ENCODE peak calls at places on chromosome 12, in six cellular contexts. B, A, J, S, T and P are unnamed samples.

GRCh38 chr12:132561784-132562156 is 48.6 kb downstream of the LRCOL1 start:
- DNase-seq in B (peak; percentile 72), A (no peak), J (no peak), S (peak; percentile 84), T (peak; percentile 46), P (peak; percentile 29)

GRCh38 chr12:117606024-117606423 is 244.6 kb upstream of the NOS1 start:
- DNase-seq in B (no peak), A (no peak), J (no peak), S (no peak), T (no peak), P (no peak)

GRCh38 chr12:111405856-111406473 is at the start of gene SH2B3:
- DNase-seq in B (no peak), A (no peak), J (no peak), S (no peak), T (peak; percentile 68), P (no peak)

GRCh38 chr12:130320553-130320952 is 17.1 kb upstream of the PIWIL1 start:
- DNase-seq in B (no peak), A (no peak), J (no peak), S (no peak), T (no peak), P (no peak)

GRCh38 chr12:118344829-118345228 is 27.9 kb downstream of the TAOK3 start:
- DNase-seq in B (no peak), A (no peak), J (no peak), S (no peak), T (no peak), P (no peak)

GRCh38 chr12:108468149-108468968 is 46.7 kb upstream of the FICD start:
- DNase-seq in B (no peak), A (peak; percentile 21), J (no peak), S (no peak), T (peak; percentile 54), P (no peak)

GRCh38 chr12:16530268-16530865 is 75.6 kb downstream of the LMO3 start:
- DNase-seq in B (no peak), A (no peak), J (no peak), S (no peak), T (no peak), P (no peak)

GRCh38 chr12:52990206-52990605 is 16.1 kb upstream of the EIF4B start:
- DNase-seq in B (no peak), A (no peak), J (no peak), S (no peak), T (no peak), P (no peak)

GRCh38 chr12:25591132-25591531 is 38.0 kb upstream of the LMNTD1 start:
- DNase-seq in B (no peak), A (no peak), J (no peak), S (peak; percentile 43), T (no peak), P (no peak)

GRCh38 chr12:58889557-58889956 is 30.7 kb downstream of the LRIG3 start:
- DNase-seq in B (no peak), A (no peak), J (no peak), S (no peak), T (no peak), P (no peak)

GRCh38 chr12:2082321-2082720 is 29.5 kb downstream of the CACNA1C start:
- DNase-seq in B (no peak), A (no peak), J (no peak), S (no peak), T (no peak), P (no peak)

GRCh38 chr12:103728323-103728722 is 112.7 kb downstream of the NT5DC3 start:
- DNase-seq in B (no peak), A (no peak), J (no peak), S (no peak), T (no peak), P (no peak)

GRCh38 chr12:1925125-1925963 is 6.9 kb upstream of the CACNA2D4 start:
- DNase-seq in B (peak; percentile 15), A (no peak), J (no peak), S (peak; percentile 34), T (no peak), P (no peak)

GRCh38 chr12:3160081-3160480 is 82.9 kb downstream of the TSPAN9 start:
- DNase-seq in B (no peak), A (no peak), J (no peak), S (no peak), T (no peak), P (no peak)

GRCh38 chr12:54988402-54989054 is 4.0 kb upstream of the TESPA1 start:
- DNase-seq in B (no peak), A (no peak), J (no peak), S (no peak), T (peak; percentile 79), P (no peak)

GRCh38 chr12:18684430-18684829 is 53.4 kb downstream of the PLCZ1 start:
- DNase-seq in B (no peak), A (no peak), J (no peak), S (no peak), T (no peak), P (no peak)

GRCh38 chr12:64946132-64946829 is 121.8 kb downstream of the TBC1D30 start:
- DNase-seq in B (peak; percentile 69), A (no peak), J (no peak), S (no peak), T (no peak), P (no peak)

GRCh38 chr12:122880668-122881067 is 15.3 kb downstream of the VPS37B start:
- DNase-seq in B (peak; percentile 71), A (peak; percentile 47), J (no peak), S (no peak), T (no peak), P (no peak)

GRCh38 chr12:11630046-11630706 is 19.3 kb upstream of the ETV6 start:
- DNase-seq in B (peak; percentile 34), A (no peak), J (no peak), S (peak; percentile 34), T (no peak), P (no peak)

GRCh38 chr12:93205361-93205760 is 172.4 kb upstream of the NUDT4 start:
- DNase-seq in B (peak; percentile 49), A (no peak), J (no peak), S (no peak), T (no peak), P (no peak)

GRCh38 chr12:126027816-126028215 is 962.6 kb downstream of the AACS start:
- DNase-seq in B (no peak), A (no peak), J (no peak), S (no peak), T (no peak), P (no peak)

GRCh38 chr12:108373111-108373510 is 34.0 kb upstream of the CMKLR1 start:
- DNase-seq in B (no peak), A (no peak), J (no peak), S (peak; percentile 71), T (peak; percentile 38), P (no peak)

GRCh38 chr12:45987339-45987726 is 3.0 kb downstream of the SCAF11 start:
- DNase-seq in B (no peak), A (no peak), J (no peak), S (no peak), T (no peak), P (no peak)

GRCh38 chr12:45989857-45990467 is 412 bp downstream of the SCAF11 start:
- DNase-seq in B (peak; percentile 60), A (peak; percentile 45), J (no peak), S (peak; percentile 62), T (peak; percentile 36), P (no peak)

GRCh38 chr12:45989277-45989856 is 1.0 kb downstream of the SCAF11 start:
- DNase-seq in B (no peak), A (no peak), J (no peak), S (no peak), T (no peak), P (peak; percentile 28)

GRCh38 chr12:45986646-45987338 is 3.6 kb downstream of the SCAF11 start:
- DNase-seq in B (no peak), A (no peak), J (no peak), S (no peak), T (no peak), P (peak; percentile 35)

DNA sequence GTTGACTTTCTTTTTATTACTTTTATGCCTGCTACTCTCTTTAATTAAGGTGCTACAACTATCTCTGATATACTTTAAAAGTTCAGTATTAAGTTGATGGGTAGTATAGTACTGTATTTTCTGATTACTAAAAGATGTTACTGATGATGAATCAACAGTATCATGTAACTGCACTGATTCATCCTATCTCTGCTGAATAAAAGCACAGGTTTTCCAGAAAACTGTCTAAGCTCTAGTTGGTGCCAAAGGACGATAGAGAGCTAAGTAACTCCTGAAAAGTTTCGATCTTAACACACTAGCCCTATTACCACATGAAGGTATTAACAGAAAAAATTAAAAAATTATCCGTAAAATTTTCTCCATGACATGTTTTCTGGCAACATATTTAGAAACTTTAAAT is 2.1 kb downstream of the SCAF11 start:
- DNase-seq in B (no peak), A (no peak), J (no peak), S (no peak), T (no peak), P (no peak)
- H3K27ac ChIP-seq in B (no peak overlapping the region), A (no peak overlapping the region), J (peak overlapping the region; percentile 99), S (no peak overlapping the region), T (no peak overlapping the region), P (peak overlapping the region; percentile 100)

GRCh38 chr12:116169071-116169470 is 108.4 kb downstream of the MED13L start:
- DNase-seq in B (no peak), A (no peak), J (no peak), S (no peak), T (no peak), P (no peak)

GRCh38 chr12:116171549-116171948 is 105.9 kb downstream of the MED13L start:
- DNase-seq in B (no peak), A (no peak), J (no peak), S (no peak), T (no peak), P (no peak)

GRCh38 chr12:116174904-116175303 is 102.6 kb downstream of the MED13L start:
- DNase-seq in B (no peak), A (no peak), J (no peak), S (no peak), T (no peak), P (no peak)

GRCh38 chr12:116177017-116177416 is 100.5 kb downstream of the MED13L start:
- DNase-seq in B (no peak), A (no peak), J (no peak), S (no peak), T (peak; percentile 36), P (no peak)

DNA sequence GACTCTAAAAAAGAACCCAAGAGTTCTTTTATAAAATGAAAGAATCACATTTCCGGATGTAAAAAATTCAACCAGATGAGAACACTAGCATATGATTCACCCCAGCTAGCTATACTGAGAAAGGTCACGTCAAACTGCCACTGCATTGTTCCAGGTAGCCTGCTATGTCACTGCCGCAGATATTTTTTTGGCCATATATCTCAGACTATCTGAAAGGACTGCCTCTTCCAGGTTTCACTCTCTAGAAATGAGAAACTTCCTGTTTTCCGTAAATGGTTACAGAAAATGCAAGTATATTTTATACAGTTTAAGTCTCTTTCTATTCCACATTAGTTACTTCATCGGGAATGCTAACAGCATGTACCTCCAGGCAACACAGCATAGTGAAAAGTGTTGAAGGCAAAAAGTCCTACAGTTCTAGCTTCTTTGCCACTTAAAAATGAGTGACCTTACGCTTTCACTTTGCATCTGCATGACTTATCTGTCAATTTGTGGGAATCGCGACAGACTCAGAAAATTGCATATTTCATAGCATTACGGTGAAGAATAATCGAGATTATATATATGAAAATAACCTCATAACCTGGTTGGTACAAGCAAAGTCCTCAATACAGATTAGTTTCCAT is 105.2 kb downstream of the MED13L start:
- DNase-seq in B (no peak), A (no peak), J (no peak), S (no peak), T (peak; percentile 18), P (no peak)
- H3K4me3 ChIP-seq in B (no peak overlapping the region), A (no peak overlapping the region), J (peak overlapping the region; percentile 14), S (no peak overlapping the region), T (peak overlapping the region; percentile 20), P (peak overlapping the region; percentile 21)

GRCh38 chr12:98697209-98697608 is 52.1 kb downstream of the APAF1 start:
- DNase-seq in B (no peak), A (no peak), J (no peak), S (no peak), T (no peak), P (no peak)
- TF ChIP-seq GABPA in B (no peak), A (no peak), J (no peak), S (no peak), T (no peak), P (no peak)

GRCh38 chr12:106109168-106109910 is 29.4 kb downstream of the NUAK1 start:
- DNase-seq in B (no peak), A (no peak), J (no peak), S (no peak), T (no peak), P (no peak)
- H3K27ac ChIP-seq in B (no peak overlapping the region), A (no peak overlapping the region), J (no peak overlapping the region), S (no peak overlapping the region), T (no peak overlapping the region), P (no peak overlapping the region)